ENCODE peak calls at places on chromosomes 13 and 19, in nine cellular contexts. R is osteocyte, H is right lobe of liver, B is cardiac muscle cell, W is Panc1, N is AG09319, K is WTC11, T is ascending aorta, O is lower lobe of right lung. E is an unnamed sample.

GRCh38 chr19:46390866-46391265 is 22.5 kb downstream of the CCDC8 start:
- DNase-seq in R (no peak), H (no peak), B (no peak), W (no peak), N (no peak), K (no peak), T (no peak), O (peak), E (no peak)

GRCh38 chr13:37173214-37173613 is 67.8 kb upstream of the CSNK1A1L start:
- DNase-seq in R (no peak), H (no peak), B (no peak), W (no peak), N (peak), K (no peak), T (no peak), O (no peak), E (no peak)

GRCh38 chr13:70255406-70255991 is 147.2 kb upstream of the KLHL1 start:
- DNase-seq in R (no peak), H (no peak), B (no peak), W (no peak), N (no peak), K (no peak), T (no peak), O (no peak), E (no peak)

GRCh38 chr13:34847751-34848150 is 94.3 kb upstream of the NBEA start:
- DNase-seq in R (no peak), H (no peak), B (peak), W (no peak), N (no peak), K (no peak), T (no peak), O (no peak), E (no peak)

GRCh38 chr19:29193116-29193515 is 19.8 kb downstream of the UQCRFS1 start:
- DNase-seq in R (no peak), H (no peak), B (no peak), W (no peak), N (no peak), K (no peak), T (no peak), O (no peak), E (no peak)

GRCh38 chr19:2037676-2038255 is 13.3 kb downstream of the MKNK2 start:
- DNase-seq in R (no peak), H (no peak), B (no peak), W (no peak), N (no peak), K (no peak), T (no peak), O (no peak), E (no peak)

GRCh38 chr19:12986726-12987125 is 8.5 kb upstream of the NFIX start:
- DNase-seq in R (no peak), H (no peak), B (no peak), W (no peak), N (no peak), K (no peak), T (no peak), O (no peak), E (no peak)

GRCh38 chr19:31658993-31659896 is 310.0 kb upstream of the TSHZ3 start:
- DNase-seq in R (no peak), H (no peak), B (no peak), W (no peak), N (no peak), K (no peak), T (no peak), O (no peak), E (no peak)

GRCh38 chr19:32498641-32499200 is 82.3 kb upstream of the PDCD5 start:
- DNase-seq in R (no peak), H (no peak), B (no peak), W (no peak), N (no peak), K (no peak), T (no peak), O (no peak), E (no peak)

GRCh38 chr13:64753606-64754005 is 2476.5 kb downstream of the PCDH9 start:
- DNase-seq in R (no peak), H (no peak), B (no peak), W (no peak), N (no peak), K (no peak), T (no peak), O (no peak), E (no peak)

DNA sequence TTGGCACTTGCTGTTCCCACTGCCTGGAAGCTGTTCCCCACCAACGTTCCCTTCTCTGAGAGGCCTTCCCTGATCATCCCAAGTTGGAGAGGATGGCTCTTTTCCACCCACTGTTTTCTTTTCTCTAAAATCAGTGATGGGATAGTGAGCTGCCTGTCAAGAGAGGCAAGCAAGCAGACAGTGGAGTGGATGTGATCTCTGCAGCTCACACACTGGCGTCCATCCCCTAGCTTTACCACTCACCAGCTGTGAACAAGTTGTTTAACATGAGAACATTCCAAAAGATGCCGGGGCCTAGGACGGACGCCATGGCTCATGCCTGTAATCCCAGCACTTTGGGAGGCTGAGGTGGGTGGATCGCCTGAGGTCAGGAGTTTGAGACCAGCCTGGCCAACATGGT is 28.0 kb upstream of the SEMA6B start:
- DNase-seq in R (no peak), H (no peak), B (no peak), W (no peak), N (no peak), K (no peak), T (no peak), O (no peak), E (no peak)
- TF ChIP-seq CTCF in R (no peak), H (no peak), B (no peak), W (no peak), N (no peak), K (no peak), T (no peak), O (no peak), E (no peak)

DNA sequence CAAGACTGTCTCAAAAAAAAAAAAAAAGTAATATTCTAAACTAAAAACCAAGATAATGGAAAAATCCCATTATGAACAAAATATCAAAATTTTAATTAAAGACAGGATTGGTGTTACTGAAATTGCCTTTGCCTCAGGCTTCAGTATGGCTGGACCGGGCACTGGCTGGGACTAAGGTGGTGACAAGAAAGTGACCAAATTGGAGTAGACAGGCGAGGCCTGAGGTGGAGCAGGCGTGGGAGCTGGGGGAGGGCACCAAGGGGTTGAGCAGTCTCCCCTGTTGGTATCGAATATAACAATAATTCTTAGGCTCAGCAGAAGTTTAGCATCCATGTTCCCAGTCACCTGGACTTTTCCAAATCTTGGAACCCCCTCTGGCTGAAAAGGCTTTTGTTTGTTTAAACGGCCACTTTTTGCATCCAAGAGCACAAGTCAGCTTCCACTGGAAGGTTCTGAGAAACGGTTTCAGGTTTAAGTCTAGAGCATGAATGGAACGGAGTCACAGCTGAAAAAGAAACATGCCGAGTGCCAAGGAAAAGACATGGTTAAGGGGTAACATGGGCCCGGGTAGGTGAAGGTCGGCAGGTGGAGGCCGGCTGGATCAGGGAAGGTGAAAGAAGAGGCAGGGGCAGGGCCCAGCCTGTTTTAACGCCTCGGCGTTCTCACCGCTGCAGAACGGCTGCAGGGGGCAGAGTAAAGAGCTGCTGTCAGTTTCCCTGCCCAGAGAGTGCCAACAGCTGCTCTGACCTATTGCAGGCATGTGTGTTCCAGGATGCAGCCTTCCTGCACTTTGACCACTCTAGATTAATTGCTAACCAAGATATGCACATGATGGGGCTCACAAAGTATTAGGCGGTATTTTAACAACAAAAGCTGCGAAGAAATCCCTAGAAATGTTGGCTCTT is 104.4 kb downstream of the TM9SF2 start:
- DNase-seq in R (no peak), H (peak), B (peak), W (no peak), N (no peak), K (peak), T (no peak), O (peak), E (no peak)
- TF ChIP-seq CTCF in R (peak), H (peak), B (peak), W (no peak), N (peak), K (no peak), T (peak), O (no peak), E (no peak)

GRCh38 chr19:5519076-5519475 is 48.7 kb downstream of the TINCR start:
- DNase-seq in R (no peak), H (no peak), B (no peak), W (no peak), N (no peak), K (no peak), T (no peak), O (no peak), E (no peak)

GRCh38 chr19:5520501-5520900 is 47.3 kb downstream of the TINCR start:
- DNase-seq in R (no peak), H (no peak), B (no peak), W (no peak), N (no peak), K (no peak), T (no peak), O (no peak), E (no peak)

GRCh38 chr19:5514001-5514400 is 53.8 kb downstream of the TINCR start:
- DNase-seq in R (no peak), H (no peak), B (no peak), W (no peak), N (no peak), K (no peak), T (no peak), O (no peak), E (no peak)

DNA sequence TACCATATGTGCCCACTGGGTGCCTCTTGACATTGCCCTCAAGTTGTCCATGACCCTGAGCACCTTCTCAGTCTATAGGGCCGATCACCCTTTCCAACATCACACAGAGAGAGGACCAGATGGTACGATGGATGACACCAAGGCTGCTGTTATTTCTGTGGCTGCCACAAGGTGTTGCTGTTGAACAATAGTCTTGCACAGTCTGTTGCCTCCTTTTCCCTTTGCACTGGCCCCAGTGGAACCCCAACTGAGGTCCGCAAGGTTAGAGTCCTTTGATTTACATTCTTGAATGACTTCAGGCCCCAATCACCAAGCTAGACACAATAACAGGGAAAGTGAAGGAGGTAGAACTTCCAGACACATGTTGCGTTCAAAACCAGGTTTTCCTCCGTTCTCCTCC is 52.0 kb downstream of the TINCR start:
- DNase-seq in R (no peak), H (no peak), B (no peak), W (no peak), N (no peak), K (peak), T (no peak), O (no peak), E (no peak)
- TF ChIP-seq CTCF in R (no peak), H (no peak), B (no peak), W (no peak), N (no peak), K (peak), T (no peak), O (no peak), E (no peak)

GRCh38 chr19:30355586-30355985 is 16.6 kb upstream of the ZNF536 start:
- DNase-seq in R (no peak), H (peak), B (no peak), W (no peak), N (no peak), K (no peak), T (no peak), O (no peak), E (no peak)
- TF ChIP-seq CTCF in R (no peak), H (no peak), B (no peak), W (no peak), N (no peak), K (no peak), T (no peak), O (no peak), E (no peak)

GRCh38 chr13:58843567-58843966 is 1212.0 kb downstream of the PCDH17 start:
- DNase-seq in R (no peak), H (no peak), B (no peak), W (no peak), N (no peak), K (no peak), T (no peak), O (no peak), E (no peak)
- TF ChIP-seq CTCF in R (no peak), H (no peak), B (no peak), W (no peak), N (no peak), K (no peak), T (no peak), O (no peak), E (no peak)

DNA sequence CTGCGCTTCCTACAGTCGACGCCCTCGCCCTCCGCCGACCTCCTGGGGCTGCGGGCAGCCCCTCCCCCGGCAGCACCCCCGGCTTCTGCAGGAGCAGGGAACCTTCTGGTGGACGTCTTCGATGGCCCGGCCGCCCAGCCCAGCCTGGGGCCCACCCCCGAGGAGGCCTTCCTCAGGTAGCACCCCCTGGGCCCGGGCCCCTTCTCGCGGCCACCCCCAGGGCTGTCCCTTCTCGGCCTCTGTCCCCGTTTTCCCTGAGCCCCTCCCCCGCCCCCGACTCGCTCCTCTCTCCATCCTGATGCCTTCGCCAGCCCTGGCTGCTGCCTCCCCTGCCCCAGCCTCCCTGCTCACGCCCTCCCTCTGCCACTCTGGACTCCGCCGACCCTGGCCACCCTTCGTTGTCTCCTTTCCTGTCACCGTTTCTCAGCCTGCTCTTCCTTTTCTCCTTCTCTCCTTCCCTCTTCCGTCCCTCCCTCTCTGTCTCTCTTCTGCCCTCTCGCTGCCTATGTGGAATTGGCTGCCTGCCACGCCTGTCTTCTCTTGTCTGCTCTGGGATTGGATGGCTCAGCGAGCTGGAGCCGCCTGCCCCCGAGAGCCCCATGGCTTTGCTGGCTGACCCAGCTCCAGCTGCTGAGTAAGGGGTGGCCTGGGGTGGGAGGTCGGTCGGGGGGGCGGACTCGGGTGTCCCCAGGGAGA is 11.0 kb downstream of the FUZ start:
- DNase-seq in R (no peak), H (peak), B (peak), W (no peak), N (peak), K (peak), T (peak), O (no peak), E (peak)
- TF ChIP-seq CTCF in R (peak), H (no peak), B (peak), W (no peak), N (peak), K (no peak), T (peak), O (no peak), E (no peak)

GRCh38 chr13:44231786-44232516 is 141.7 kb upstream of the SERP2 start:
- DNase-seq in R (no peak), H (no peak), B (no peak), W (no peak), N (peak), K (peak), T (no peak), O (peak), E (peak)
- TF ChIP-seq CTCF in R (no peak), H (peak), B (peak), W (no peak), N (peak), K (no peak), T (no peak), O (no peak), E (no peak)

GRCh38 chr19:52570005-52570861 is at the start of gene ZNF701:
- DNase-seq in R (peak), H (peak), B (peak), W (peak), N (peak), K (peak), T (peak), O (peak), E (peak)
- TF ChIP-seq CTCF in R (peak), H (peak), B (peak), W (no peak), N (peak), K (peak), T (peak), O (peak), E (no peak)

GRCh38 chr19:48636859-48637448 is at the start of gene DBP:
- DNase-seq in R (no peak), H (peak), B (peak), W (no peak), N (no peak), K (peak), T (no peak), O (peak), E (no peak)
- TF ChIP-seq CTCF in R (peak), H (no peak), B (peak), W (no peak), N (peak), K (no peak), T (peak), O (peak), E (no peak)

E was measured in omental fat pad.